ENCODE peak calls at places on chromosomes 5 and 9, in ten cellular contexts. O is nucleus accumbens; V is brain microvascular endothelial cell; Q is Kasumi-1; N is small intestine; C is midbrain; W is stimulated activated CD8-positive, alpha-beta memory T cell treated with anti-CD3 and anti-CD28 coated beads, Interleukin-7, amount 100 ng/mL, for 1 hour; R is gastrocnemius medialis; F is HuH-7; I is T-helper 1 cell. X is an unnamed sample.

GRCh38 chr9:71652480-71652879 is 115.8 kb downstream of the CEMIP2 start:
- DNase-seq in O (no peak), W (no peak), C (no peak), Q (no peak), I (no peak), N (no peak), F (no peak), R (no peak), V (no peak), X (no peak)

GRCh38 chr9:70091553-70091952 is 47.9 kb downstream of the MAMDC2 start:
- DNase-seq in W (no peak), R (no peak), O (no peak), Q (no peak), I (no peak), C (no peak), F (no peak), N (no peak), V (no peak), X (no peak)

GRCh38 chr5:141560725-141561483 is 57.9 kb downstream of the DIAPH1 start:
- DNase-seq in O (peak; percentile 80), C (peak; percentile 94), Q (no peak), F (peak; percentile 36), V (peak; percentile 97), I (no peak), N (peak; percentile 46), W (no peak), R (peak; percentile 89), X (peak; percentile 96)

GRCh38 chr9:129990269-129991005 is 52.6 kb downstream of the FNBP1 start:
- DNase-seq in W (no peak), C (no peak), N (peak; percentile 13), V (no peak), R (no peak), O (no peak), Q (peak; percentile 34), I (peak; percentile 35), F (no peak), X (no peak)

GRCh38 chr5:154510156-154510555 is 32.1 kb upstream of the HAND1 start:
- DNase-seq in W (no peak), V (no peak), Q (no peak), F (no peak), N (no peak), R (no peak), I (no peak), O (no peak), C (no peak), X (no peak)

GRCh38 chr5:137831526-137831925 is 36.1 kb upstream of the MYOT start:
- DNase-seq in F (no peak), Q (no peak), W (no peak), C (no peak), O (no peak), I (no peak), V (no peak), R (no peak), N (no peak), X (no peak)

GRCh38 chr5:389197-389821 is 53.7 kb upstream of the EXOC3 start:
- DNase-seq in V (no peak), O (no peak), Q (no peak), R (no peak), C (no peak), I (no peak), F (no peak), N (no peak), W (no peak), X (no peak)

GRCh38 chr9:9747787-9748186 is 865.0 kb downstream of the PTPRD start:
- DNase-seq in V (peak; percentile 10), F (no peak), N (no peak), W (no peak), R (no peak), O (no peak), Q (no peak), C (no peak), I (no peak), X (no peak)

GRCh38 chr9:21993893-21994525 is at the start of gene CDKN2A:
- DNase-seq in N (peak; percentile 20), I (peak; percentile 62), V (no peak), C (no peak), O (no peak), R (no peak), Q (peak; percentile 5), W (no peak), F (peak; percentile 62), X (no peak)

GRCh38 chr9:110027624-110028023 is 180.3 kb downstream of the C9orf152 start:
- DNase-seq in F (no peak), V (peak; percentile 78), Q (peak; percentile 72), C (peak; percentile 37), N (no peak), O (no peak), W (no peak), I (no peak), R (no peak), X (no peak)

GRCh38 chr9:130265431-130266235 is at the start of gene HMCN2:
- DNase-seq in N (no peak), I (no peak), R (no peak), V (no peak), C (no peak), Q (no peak), O (no peak), W (no peak), F (peak; percentile 61), X (no peak)

GRCh38 chr5:125501396-125501795 is 755.0 kb upstream of the ZNF608 start:
- DNase-seq in F (no peak), C (no peak), W (no peak), O (no peak), I (no peak), Q (no peak), V (no peak), R (no peak), N (no peak), X (no peak)

GRCh38 chr5:1300581-1301083 is 5.8 kb upstream of the TERT start:
- DNase-seq in W (no peak), O (no peak), I (no peak), N (no peak), C (no peak), F (no peak), Q (no peak), R (no peak), V (no peak), X (no peak)

GRCh38 chr5:132422720-132423442 is 53.4 kb downstream of the SLC22A5 start:
- DNase-seq in V (peak; percentile 56), R (peak; percentile 56), I (no peak), F (peak; percentile 76), W (no peak), N (peak; percentile 96), Q (peak; percentile 24), C (no peak), O (no peak), X (no peak)

GRCh38 chr5:146894763-146895521 is 16.4 kb upstream of the PPP2R2B start:
- DNase-seq in R (no peak), W (no peak), N (no peak), C (no peak), V (no peak), O (no peak), Q (no peak), I (peak; percentile 40), F (no peak), X (no peak)

GRCh38 chr9:125422853-125423252 is 161.2 kb downstream of the GAPVD1 start:
- DNase-seq in W (no peak), I (no peak), N (peak; percentile 45), F (no peak), R (no peak), O (no peak), C (no peak), V (no peak), Q (no peak), X (no peak)

GRCh38 chr5:41509399-41510175 is 814 bp downstream of the PLCXD3 start:
- DNase-seq in W (no peak), R (no peak), O (no peak), V (no peak), I (no peak), N (no peak), F (no peak), C (no peak), Q (no peak), X (peak; percentile 65)

GRCh38 chr5:57383093-57383861 is 99.3 kb downstream of the ACTBL2 start:
- DNase-seq in C (no peak), R (no peak), Q (no peak), I (peak; percentile 82), O (no peak), N (peak; percentile 3), W (no peak), V (peak; percentile 93), F (peak; percentile 0), X (no peak)

GRCh38 chr5:39998518-39998917 is 573.7 kb upstream of the DAB2 start:
- DNase-seq in R (no peak), V (no peak), Q (no peak), I (no peak), C (no peak), W (no peak), N (no peak), O (no peak), F (no peak), X (no peak)

GRCh38 chr5:172630082-172630481 is 11.0 kb upstream of the NEURL1B start:
- DNase-seq in V (no peak), N (no peak), W (no peak), I (no peak), C (no peak), F (no peak), O (no peak), Q (no peak), R (no peak), X (no peak)

GRCh38 chr5:101686541-101686940 is 609.5 kb downstream of the SLCO4C1 start:
- DNase-seq in Q (no peak), W (no peak), V (no peak), I (no peak), O (no peak), N (no peak), C (no peak), F (no peak), R (no peak), X (no peak)

GRCh38 chr9:37302277-37302676 is 120.2 kb upstream of the GRHPR start:
- DNase-seq in I (peak; percentile 85), Q (peak; percentile 75), C (no peak), R (no peak), V (no peak), N (peak; percentile 48), F (no peak), O (no peak), W (no peak), X (peak; percentile 71)

GRCh38 chr5:168746893-168747640 is 167.9 kb upstream of the PANK3 start:
- DNase-seq in F (no peak), I (no peak), V (no peak), W (no peak), O (no peak), Q (no peak), N (no peak), R (no peak), C (no peak), X (no peak)

GRCh38 chr9:135711411-135711810 is 9.4 kb downstream of the KCNT1 start:
- DNase-seq in W (no peak), I (no peak), Q (no peak), R (no peak), O (no peak), N (no peak), C (no peak), F (no peak), V (no peak), X (no peak)

X was measured in cerebellar cortex.